ENCODE peak calls at places on chromosomes 16 and 17, in ten cellular contexts. One of them, this sample, is unnamed.

GRCh38 chr17:13016881-13017622 is 775 bp downstream of the ELAC2 start:
- DNase-seq in right lobe of liver: no peak
- DNase-seq in neural progenitor cell: no peak
- DNase-seq in IMR-90: peak
- DNase-seq in Caco-2: no peak
- DNase-seq in fibroblast of lung: peak
- DNase-seq in GM12865: peak
- DNase-seq in astrocyte of the spinal cord: no peak
- DNase-seq in sigmoid colon: no peak
- DNase-seq in heart left ventricle: no peak
- DNase-seq in this sample: no peak

GRCh38 chr16:48054881-48055601 is 100.8 kb downstream of the ABCC12 start:
- DNase-seq in right lobe of liver: peak
- DNase-seq in neural progenitor cell: peak
- DNase-seq in IMR-90: peak
- DNase-seq in Caco-2: peak
- DNase-seq in fibroblast of lung: peak
- DNase-seq in GM12865: peak
- DNase-seq in astrocyte of the spinal cord: peak
- DNase-seq in sigmoid colon: no peak
- DNase-seq in heart left ventricle: no peak
- DNase-seq in this sample: peak

GRCh38 chr17:9074106-9074505 is 52.8 kb downstream of the NTN1 start:
- DNase-seq in right lobe of liver: no peak
- DNase-seq in neural progenitor cell: no peak
- DNase-seq in IMR-90: no peak
- DNase-seq in Caco-2: no peak
- DNase-seq in fibroblast of lung: peak
- DNase-seq in GM12865: no peak
- DNase-seq in astrocyte of the spinal cord: no peak
- DNase-seq in sigmoid colon: no peak
- DNase-seq in heart left ventricle: no peak
- DNase-seq in this sample: no peak

GRCh38 chr17:76252040-76252954 is 12.0 kb upstream of the RNF157 start:
- DNase-seq in right lobe of liver: peak
- DNase-seq in neural progenitor cell: no peak
- DNase-seq in IMR-90: peak
- DNase-seq in Caco-2: peak
- DNase-seq in fibroblast of lung: peak
- DNase-seq in GM12865: peak
- DNase-seq in astrocyte of the spinal cord: peak
- DNase-seq in sigmoid colon: peak
- DNase-seq in heart left ventricle: no peak
- DNase-seq in this sample: peak

GRCh38 chr16:19203374-19203966 is 35.4 kb downstream of the SYT17 start:
- DNase-seq in right lobe of liver: peak
- DNase-seq in neural progenitor cell: no peak
- DNase-seq in IMR-90: no peak
- DNase-seq in Caco-2: no peak
- DNase-seq in fibroblast of lung: no peak
- DNase-seq in GM12865: peak
- DNase-seq in astrocyte of the spinal cord: no peak
- DNase-seq in sigmoid colon: no peak
- DNase-seq in heart left ventricle: no peak
- DNase-seq in this sample: no peak

GRCh38 chr17:49146620-49147306 is 14.2 kb downstream of the B4GALNT2 start:
- DNase-seq in right lobe of liver: no peak
- DNase-seq in neural progenitor cell: no peak
- DNase-seq in IMR-90: peak
- DNase-seq in Caco-2: no peak
- DNase-seq in fibroblast of lung: peak
- DNase-seq in GM12865: no peak
- DNase-seq in astrocyte of the spinal cord: peak
- DNase-seq in sigmoid colon: no peak
- DNase-seq in heart left ventricle: no peak
- DNase-seq in this sample: peak

GRCh38 chr16:25109643-25110042 is 1.9 kb upstream of the LCMT1 start:
- DNase-seq in right lobe of liver: peak
- DNase-seq in neural progenitor cell: no peak
- DNase-seq in IMR-90: peak
- DNase-seq in Caco-2: no peak
- DNase-seq in fibroblast of lung: peak
- DNase-seq in GM12865: no peak
- DNase-seq in astrocyte of the spinal cord: peak
- DNase-seq in sigmoid colon: peak
- DNase-seq in heart left ventricle: no peak
- DNase-seq in this sample: peak

GRCh38 chr16:19583665-19584300 is 28.3 kb downstream of the VPS35L start:
- DNase-seq in right lobe of liver: no peak
- DNase-seq in neural progenitor cell: peak
- DNase-seq in IMR-90: peak
- DNase-seq in Caco-2: no peak
- DNase-seq in fibroblast of lung: peak
- DNase-seq in GM12865: peak
- DNase-seq in astrocyte of the spinal cord: peak
- DNase-seq in sigmoid colon: no peak
- DNase-seq in heart left ventricle: no peak
- DNase-seq in this sample: no peak

GRCh38 chr16:29852654-29853053 is 10.4 kb downstream of the CDIPT start:
- DNase-seq in right lobe of liver: no peak
- DNase-seq in neural progenitor cell: no peak
- DNase-seq in IMR-90: peak
- DNase-seq in Caco-2: no peak
- DNase-seq in fibroblast of lung: peak
- DNase-seq in GM12865: no peak
- DNase-seq in astrocyte of the spinal cord: no peak
- DNase-seq in sigmoid colon: peak
- DNase-seq in heart left ventricle: no peak
- DNase-seq in this sample: no peak

GRCh38 chr16:90078594-90078895 is 1.4 kb upstream of the PRDM7 start:
- DNase-seq in right lobe of liver: no peak
- DNase-seq in neural progenitor cell: no peak
- DNase-seq in IMR-90: no peak
- DNase-seq in Caco-2: no peak
- DNase-seq in fibroblast of lung: no peak
- DNase-seq in GM12865: no peak
- DNase-seq in astrocyte of the spinal cord: no peak
- DNase-seq in sigmoid colon: no peak
- DNase-seq in heart left ventricle: no peak
- DNase-seq in this sample: no peak

GRCh38 chr17:58006563-58006923 is 503 bp downstream of the SRSF1 start:
- DNase-seq in right lobe of liver: peak
- DNase-seq in neural progenitor cell: peak
- DNase-seq in IMR-90: peak
- DNase-seq in Caco-2: peak
- DNase-seq in fibroblast of lung: peak
- DNase-seq in GM12865: peak
- DNase-seq in astrocyte of the spinal cord: peak
- DNase-seq in sigmoid colon: peak
- DNase-seq in heart left ventricle: peak
- DNase-seq in this sample: no peak

GRCh38 chr17:58005031-58005727 is 1.9 kb downstream of the SRSF1 start:
- DNase-seq in right lobe of liver: no peak
- DNase-seq in neural progenitor cell: no peak
- DNase-seq in IMR-90: peak
- DNase-seq in Caco-2: no peak
- DNase-seq in fibroblast of lung: no peak
- DNase-seq in GM12865: no peak
- DNase-seq in astrocyte of the spinal cord: no peak
- DNase-seq in sigmoid colon: no peak
- DNase-seq in heart left ventricle: no peak
- DNase-seq in this sample: no peak

GRCh38 chr17:58006924-58007780 is at the start of gene SRSF1:
- DNase-seq in right lobe of liver: peak
- DNase-seq in neural progenitor cell: peak
- DNase-seq in IMR-90: peak
- DNase-seq in Caco-2: peak
- DNase-seq in fibroblast of lung: peak
- DNase-seq in GM12865: peak
- DNase-seq in astrocyte of the spinal cord: peak
- DNase-seq in sigmoid colon: peak
- DNase-seq in heart left ventricle: peak
- DNase-seq in this sample: peak

GRCh38 chr17:58004060-58004459 is 3.0 kb downstream of the SRSF1 start:
- DNase-seq in right lobe of liver: no peak
- DNase-seq in neural progenitor cell: no peak
- DNase-seq in IMR-90: no peak
- DNase-seq in Caco-2: no peak
- DNase-seq in fibroblast of lung: no peak
- DNase-seq in GM12865: no peak
- DNase-seq in astrocyte of the spinal cord: no peak
- DNase-seq in sigmoid colon: no peak
- DNase-seq in heart left ventricle: no peak
- DNase-seq in this sample: no peak

DNA sequence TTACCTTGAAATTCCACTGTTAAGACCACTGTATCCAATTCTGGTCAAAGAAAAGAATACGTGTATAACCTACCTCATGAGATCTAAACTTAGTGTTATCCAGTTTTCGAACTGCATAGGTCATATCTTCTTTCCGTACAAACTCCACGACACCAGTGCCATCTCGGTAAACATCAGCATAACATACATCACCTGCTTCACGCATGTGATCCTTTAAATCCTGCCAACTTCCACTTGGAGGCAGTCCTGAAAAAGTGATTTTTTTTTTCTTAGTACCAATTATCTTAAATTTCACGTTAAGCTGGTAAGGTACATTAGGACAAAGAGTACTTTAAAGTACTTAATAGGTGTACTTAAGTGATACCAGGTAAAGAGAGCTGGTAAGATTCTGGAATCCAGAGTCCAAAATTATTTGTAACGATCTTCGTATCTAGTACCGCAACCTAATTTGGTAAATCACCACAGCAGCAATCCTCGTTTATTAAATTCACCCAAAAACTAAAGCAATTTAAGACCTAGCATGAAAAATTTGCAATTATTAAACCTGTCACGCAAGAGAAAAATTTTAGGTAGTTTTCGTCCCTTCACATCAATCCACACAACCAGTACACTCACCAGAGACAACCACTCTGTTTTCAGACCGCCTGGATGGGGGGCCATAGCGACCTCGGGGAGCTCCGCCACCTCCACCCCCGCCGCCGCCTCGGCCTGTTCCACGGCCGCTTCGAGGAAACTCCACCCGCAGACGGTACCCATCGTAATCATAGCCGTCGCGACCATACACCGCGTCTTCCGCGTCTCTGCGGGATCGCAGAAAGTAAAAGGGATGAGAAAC is 1.1 kb downstream of the SRSF1 start:
- DNase-seq in right lobe of liver: no peak
- DNase-seq in neural progenitor cell: no peak
- DNase-seq in IMR-90: no peak
- DNase-seq in Caco-2: no peak
- DNase-seq in fibroblast of lung: no peak
- DNase-seq in GM12865: no peak
- DNase-seq in astrocyte of the spinal cord: no peak
- DNase-seq in sigmoid colon: no peak
- DNase-seq in heart left ventricle: no peak
- DNase-seq in this sample: no peak
- TF ChIP-seq CTCF in right lobe of liver: no peak
- TF ChIP-seq CTCF in neural progenitor cell: no peak
- TF ChIP-seq CTCF in IMR-90: no peak
- TF ChIP-seq CTCF in Caco-2: no peak
- TF ChIP-seq CTCF in fibroblast of lung: no peak
- TF ChIP-seq CTCF in GM12865: no peak
- TF ChIP-seq CTCF in astrocyte of the spinal cord: no peak
- TF ChIP-seq CTCF in sigmoid colon: no peak
- TF ChIP-seq CTCF in heart left ventricle: no peak
- TF ChIP-seq CTCF in this sample: no peak

DNA sequence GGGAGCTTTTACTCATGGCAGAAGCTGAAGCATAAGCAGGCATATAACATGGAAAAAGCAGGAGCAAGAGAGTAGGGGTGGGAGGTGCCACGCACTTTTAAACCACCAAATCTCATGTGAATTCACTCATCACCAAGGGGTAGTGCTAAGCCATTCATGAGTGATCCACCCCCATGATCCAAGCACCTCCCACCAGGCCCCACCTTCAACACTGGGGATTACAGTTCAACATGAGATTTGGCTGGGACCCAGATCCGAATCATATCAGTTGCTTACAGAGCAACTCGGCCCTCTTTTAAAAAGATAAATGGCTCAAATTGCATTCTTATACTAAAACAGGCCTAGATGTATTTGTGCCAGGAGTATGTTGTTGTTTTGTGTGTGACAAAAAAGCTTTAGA is 163.0 kb downstream of the KCNJ2 start:
- DNase-seq in right lobe of liver: no peak
- DNase-seq in neural progenitor cell: no peak
- DNase-seq in IMR-90: no peak
- DNase-seq in Caco-2: no peak
- DNase-seq in fibroblast of lung: no peak
- DNase-seq in GM12865: no peak
- DNase-seq in astrocyte of the spinal cord: no peak
- DNase-seq in sigmoid colon: no peak
- DNase-seq in heart left ventricle: no peak
- DNase-seq in this sample: no peak
- H3K4me3 ChIP-seq in right lobe of liver: no peak
- H3K4me3 ChIP-seq in neural progenitor cell: no peak
- H3K4me3 ChIP-seq in IMR-90: no peak
- H3K4me3 ChIP-seq in Caco-2: no peak
- H3K4me3 ChIP-seq in fibroblast of lung: no peak
- H3K4me3 ChIP-seq in GM12865: no peak
- H3K4me3 ChIP-seq in astrocyte of the spinal cord: no peak
- H3K4me3 ChIP-seq in sigmoid colon: no peak
- H3K4me3 ChIP-seq in heart left ventricle: no peak
- H3K4me3 ChIP-seq in this sample: no peak

GRCh38 chr17:60231691-60232090 is 81.9 kb downstream of the CA4 start:
- DNase-seq in right lobe of liver: no peak
- DNase-seq in neural progenitor cell: peak
- DNase-seq in IMR-90: peak
- DNase-seq in Caco-2: no peak
- DNase-seq in fibroblast of lung: peak
- DNase-seq in GM12865: no peak
- DNase-seq in astrocyte of the spinal cord: peak
- DNase-seq in sigmoid colon: no peak
- DNase-seq in heart left ventricle: no peak
- DNase-seq in this sample: peak
- TF ChIP-seq CTCF in right lobe of liver: no peak
- TF ChIP-seq CTCF in neural progenitor cell: no peak
- TF ChIP-seq CTCF in IMR-90: no peak
- TF ChIP-seq CTCF in Caco-2: no peak
- TF ChIP-seq CTCF in fibroblast of lung: no peak
- TF ChIP-seq CTCF in GM12865: no peak
- TF ChIP-seq CTCF in astrocyte of the spinal cord: no peak
- TF ChIP-seq CTCF in sigmoid colon: no peak
- TF ChIP-seq CTCF in heart left ventricle: no peak
- TF ChIP-seq CTCF in this sample: no peak

GRCh38 chr16:11298143-11298900 is 17.2 kb upstream of the PRM1 start:
- DNase-seq in right lobe of liver: no peak
- DNase-seq in neural progenitor cell: no peak
- DNase-seq in IMR-90: no peak
- DNase-seq in Caco-2: no peak
- DNase-seq in fibroblast of lung: no peak
- DNase-seq in GM12865: peak
- DNase-seq in astrocyte of the spinal cord: no peak
- DNase-seq in sigmoid colon: no peak
- DNase-seq in heart left ventricle: no peak
- DNase-seq in this sample: no peak
- H3K4me3 ChIP-seq in right lobe of liver: no peak
- H3K4me3 ChIP-seq in neural progenitor cell: no peak
- H3K4me3 ChIP-seq in IMR-90: no peak
- H3K4me3 ChIP-seq in Caco-2: no peak
- H3K4me3 ChIP-seq in fibroblast of lung: no peak
- H3K4me3 ChIP-seq in GM12865: peak
- H3K4me3 ChIP-seq in astrocyte of the spinal cord: no peak
- H3K4me3 ChIP-seq in sigmoid colon: no peak
- H3K4me3 ChIP-seq in heart left ventricle: no peak
- H3K4me3 ChIP-seq in this sample: no peak